ENCODE peak calls at places on chromosomes 13 and 19, in six cellular contexts. M, A, W, J, L and C are unnamed samples.

GRCh38 chr13:114115191-114115671 is 17.2 kb downstream of the RASA3 start:
- DNase-seq in A (no peak), M (peak), L (no peak), J (peak), W (no peak), C (no peak)

GRCh38 chr13:23699271-23699670 is 129.1 kb downstream of the TNFRSF19 start:
- DNase-seq in A (no peak), J (no peak), W (no peak), M (no peak), L (no peak), C (no peak)

GRCh38 chr13:33284916-33285315 is 639 bp downstream of the STARD13 start:
- DNase-seq in L (no peak), W (no peak), J (peak), M (no peak), A (no peak), C (no peak)

GRCh38 chr19:53076984-53077383 is 26.2 kb downstream of the ZNF160 start:
- DNase-seq in W (peak), A (no peak), J (peak), L (peak), M (no peak), C (peak)

GRCh38 chr13:47110833-47111240 is 214.0 kb upstream of the HTR2A start:
- DNase-seq in W (no peak), A (no peak), M (no peak), J (no peak), L (no peak), C (no peak)

GRCh38 chr19:10478476-10478875 is 24.7 kb downstream of the KEAP1 start:
- DNase-seq in A (no peak), L (peak), W (no peak), M (no peak), J (no peak), C (no peak)

GRCh38 chr19:18775586-18776287 is 15.4 kb downstream of the COMP start:
- DNase-seq in W (no peak), J (peak), L (no peak), M (no peak), A (no peak), C (peak)

GRCh38 chr19:32872391-32872790 is 2.8 kb upstream of the SLC7A9 start:
- DNase-seq in A (no peak), J (no peak), L (no peak), W (no peak), M (no peak), C (no peak)

GRCh38 chr19:43784981-43785808 is 4.4 kb upstream of the KCNN4 start:
- DNase-seq in M (peak), W (peak), J (peak), L (peak), A (no peak), C (peak)

GRCh38 chr19:5141926-5142724 is 173.2 kb downstream of the KDM4B start:
- DNase-seq in L (no peak), J (no peak), A (no peak), M (no peak), W (no peak), C (peak)

GRCh38 chr13:102517959-102518358 is 78.8 kb upstream of the TPP2 start:
- DNase-seq in W (no peak), M (no peak), A (no peak), J (peak), L (peak), C (no peak)

GRCh38 chr13:48949566-48950506 is 25.9 kb upstream of the FNDC3A start:
- DNase-seq in J (no peak), A (no peak), L (peak), W (no peak), M (no peak), C (no peak)

GRCh38 chr19:29714953-29715694 is at the start of gene C19orf12:
- DNase-seq in J (peak), A (no peak), W (peak), L (peak), M (peak), C (peak)

GRCh38 chr19:27580906-27581305 is 1632.0 kb downstream of the UQCRFS1 start:
- DNase-seq in W (no peak), J (no peak), A (no peak), M (no peak), L (no peak), C (no peak)

GRCh38 chr13:71935166-71935840 is 68.3 kb upstream of the DACH1 start:
- DNase-seq in L (peak), A (no peak), W (no peak), J (no peak), M (no peak), C (no peak)

GRCh38 chr19:5006821-5007220 is 37.9 kb downstream of the KDM4B start:
- DNase-seq in W (no peak), L (no peak), A (no peak), M (no peak), J (no peak), C (no peak)

GRCh38 chr13:89163081-89163480 is 1491.9 kb downstream of the SLITRK5 start:
- DNase-seq in A (no peak), M (no peak), L (peak), W (no peak), J (no peak), C (no peak)

GRCh38 chr19:51002542-51003311 is 1.3 kb upstream of the KLK8 start:
- DNase-seq in W (no peak), J (peak), M (peak), A (no peak), L (peak), C (peak)